ENCODE peak calls at places on chromosomes 5 and 9, in four cellular contexts. One of them, this sample, is unnamed.

GRCh38 chr9:119509291-119509905 is 140.2 kb upstream of the BRINP1 start:
- DNase-seq in neuronal stem cell: no peak
- DNase-seq in mesenchymal stem cell: no peak
- DNase-seq in H1: no peak
- DNase-seq in this sample: no peak

GRCh38 chr5:159310492-159310891 is 19.8 kb downstream of the IL12B start:
- DNase-seq in H1: peak
- DNase-seq in neuronal stem cell: peak
- DNase-seq in mesenchymal stem cell: no peak
- DNase-seq in this sample: peak

GRCh38 chr5:176152191-176152932 is 85.9 kb upstream of the SIMC1 start:
- DNase-seq in mesenchymal stem cell: peak
- DNase-seq in neuronal stem cell: peak
- DNase-seq in H1: no peak
- DNase-seq in this sample: no peak

GRCh38 chr5:112245616-112246015 is 173.5 kb downstream of the EPB41L4A start:
- DNase-seq in mesenchymal stem cell: no peak
- DNase-seq in H1: no peak
- DNase-seq in neuronal stem cell: peak
- DNase-seq in this sample: peak

GRCh38 chr9:97981828-97982164 is 1.3 kb upstream of the ANP32B start:
- DNase-seq in neuronal stem cell: no peak
- DNase-seq in mesenchymal stem cell: peak
- DNase-seq in H1: no peak
- DNase-seq in this sample: no peak

GRCh38 chr5:147554285-147554817 is 44.5 kb upstream of the DPYSL3 start:
- DNase-seq in H1: no peak
- DNase-seq in neuronal stem cell: no peak
- DNase-seq in mesenchymal stem cell: peak
- DNase-seq in this sample: peak

GRCh38 chr5:176594554-176594953 is 15.4 kb downstream of the GPRIN1 start:
- DNase-seq in mesenchymal stem cell: no peak
- DNase-seq in H1: no peak
- DNase-seq in neuronal stem cell: no peak
- DNase-seq in this sample: no peak

GRCh38 chr9:80775515-80775914 is 913.8 kb downstream of the TLE1 start:
- DNase-seq in H1: no peak
- DNase-seq in mesenchymal stem cell: peak
- DNase-seq in neuronal stem cell: no peak
- DNase-seq in this sample: no peak

GRCh38 chr9:112894031-112894430 is 3.4 kb upstream of the SLC46A2 start:
- DNase-seq in neuronal stem cell: no peak
- DNase-seq in H1: no peak
- DNase-seq in mesenchymal stem cell: peak
- DNase-seq in this sample: no peak

GRCh38 chr5:126718246-126718868 is 58.6 kb upstream of the LMNB1 start:
- DNase-seq in H1: peak
- DNase-seq in mesenchymal stem cell: peak
- DNase-seq in neuronal stem cell: peak
- DNase-seq in this sample: peak

GRCh38 chr9:135608294-135608998 is 30.9 kb downstream of the GLT6D1 start:
- DNase-seq in mesenchymal stem cell: no peak
- DNase-seq in neuronal stem cell: no peak
- DNase-seq in H1: no peak
- DNase-seq in this sample: no peak

GRCh38 chr5:31894131-31894530 is 255.2 kb downstream of the PDZD2 start:
- DNase-seq in H1: no peak
- DNase-seq in mesenchymal stem cell: no peak
- DNase-seq in neuronal stem cell: no peak
- DNase-seq in this sample: no peak

GRCh38 chr5:116340799-116341198 is 233.8 kb downstream of the SEMA6A start:
- DNase-seq in neuronal stem cell: no peak
- DNase-seq in mesenchymal stem cell: no peak
- DNase-seq in H1: no peak
- DNase-seq in this sample: no peak

GRCh38 chr5:142491260-142491659 is 166.4 kb upstream of the SPRY4 start:
- DNase-seq in neuronal stem cell: peak
- DNase-seq in mesenchymal stem cell: no peak
- DNase-seq in H1: no peak
- DNase-seq in this sample: no peak

GRCh38 chr5:15495026-15495425 is 5.0 kb upstream of the FBXL7 start:
- DNase-seq in neuronal stem cell: no peak
- DNase-seq in mesenchymal stem cell: no peak
- DNase-seq in H1: no peak
- DNase-seq in this sample: no peak

GRCh38 chr9:114181583-114182409 is 26.5 kb downstream of the COL27A1 start:
- DNase-seq in mesenchymal stem cell: peak
- DNase-seq in neuronal stem cell: no peak
- DNase-seq in H1: no peak
- DNase-seq in this sample: no peak

GRCh38 chr5:65482280-65482726 is 583 bp upstream of the ADAMTS6 start:
- DNase-seq in neuronal stem cell: no peak
- DNase-seq in mesenchymal stem cell: peak
- DNase-seq in H1: no peak
- DNase-seq in this sample: no peak

GRCh38 chr5:160269017-160269416 is 39.7 kb downstream of the FABP6 start:
- DNase-seq in neuronal stem cell: no peak
- DNase-seq in mesenchymal stem cell: peak
- DNase-seq in H1: no peak
- DNase-seq in this sample: peak

GRCh38 chr5:68395844-68396523 is 180.4 kb downstream of the PIK3R1 start:
- DNase-seq in H1: no peak
- DNase-seq in neuronal stem cell: no peak
- DNase-seq in mesenchymal stem cell: no peak
- DNase-seq in this sample: no peak

GRCh38 chr5:59768204-59769040 is 125.1 kb downstream of the PDE4D start:
- DNase-seq in neuronal stem cell: peak
- DNase-seq in H1: peak
- DNase-seq in mesenchymal stem cell: peak
- DNase-seq in this sample: peak

GRCh38 chr5:87277279-87277835 is 9.7 kb downstream of the RASA1 start:
- DNase-seq in H1: no peak
- DNase-seq in mesenchymal stem cell: peak
- DNase-seq in neuronal stem cell: no peak
- DNase-seq in this sample: peak

GRCh38 chr5:148145916-148146315 is 22.4 kb upstream of the SPINK14 start:
- DNase-seq in mesenchymal stem cell: peak
- DNase-seq in neuronal stem cell: no peak
- DNase-seq in H1: no peak
- DNase-seq in this sample: peak

GRCh38 chr5:106827061-106827460 is 843.7 kb downstream of the EFNA5 start:
- DNase-seq in mesenchymal stem cell: peak
- DNase-seq in H1: no peak
- DNase-seq in neuronal stem cell: no peak
- DNase-seq in this sample: peak

GRCh38 chr9:18935521-18935920 is 97.5 kb downstream of the SAXO1 start:
- DNase-seq in mesenchymal stem cell: no peak
- DNase-seq in neuronal stem cell: no peak
- DNase-seq in H1: no peak
- DNase-seq in this sample: no peak

GRCh38 chr5:39519566-39520231 is 94.9 kb upstream of the DAB2 start:
- DNase-seq in mesenchymal stem cell: peak
- DNase-seq in neuronal stem cell: no peak
- DNase-seq in H1: no peak
- DNase-seq in this sample: no peak

GRCh38 chr9:93976081-93976480 is 20.9 kb upstream of the BARX1 start:
- DNase-seq in mesenchymal stem cell: no peak
- DNase-seq in H1: peak
- DNase-seq in neuronal stem cell: no peak
- DNase-seq in this sample: no peak

GRCh38 chr5:19322716-19323485 is 665.1 kb downstream of the CDH18 start:
- DNase-seq in H1: no peak
- DNase-seq in neuronal stem cell: no peak
- DNase-seq in mesenchymal stem cell: peak
- DNase-seq in this sample: peak

GRCh38 chr9:95809686-95810085 is 65.8 kb upstream of the ERCC6L2 start:
- DNase-seq in neuronal stem cell: no peak
- DNase-seq in mesenchymal stem cell: peak
- DNase-seq in H1: no peak
- DNase-seq in this sample: peak

GRCh38 chr9:109019420-109019819 is 6.1 kb upstream of the CTNNAL1 start:
- DNase-seq in H1: no peak
- DNase-seq in neuronal stem cell: no peak
- DNase-seq in mesenchymal stem cell: no peak
- DNase-seq in this sample: no peak

GRCh38 chr5:9722826-9723225 is 92.7 kb upstream of the TAS2R1 start:
- DNase-seq in H1: no peak
- DNase-seq in neuronal stem cell: no peak
- DNase-seq in mesenchymal stem cell: no peak
- DNase-seq in this sample: no peak

GRCh38 chr9:77063645-77064285 is 44.3 kb downstream of the FOXB2 start:
- DNase-seq in H1: no peak
- DNase-seq in neuronal stem cell: no peak
- DNase-seq in mesenchymal stem cell: peak
- DNase-seq in this sample: peak

GRCh38 chr5:37717613-37718431 is 122.0 kb downstream of the GDNF start:
- DNase-seq in H1: no peak
- DNase-seq in neuronal stem cell: no peak
- DNase-seq in mesenchymal stem cell: peak
- DNase-seq in this sample: no peak

GRCh38 chr5:180441577-180441976 is 52.6 kb upstream of the CNOT6 start:
- DNase-seq in neuronal stem cell: no peak
- DNase-seq in H1: no peak
- DNase-seq in mesenchymal stem cell: no peak
- DNase-seq in this sample: peak

GRCh38 chr5:181189363-181189961 is 15.5 kb downstream of the TRIM7 start:
- DNase-seq in mesenchymal stem cell: peak
- DNase-seq in H1: no peak
- DNase-seq in neuronal stem cell: no peak
- DNase-seq in this sample: no peak

GRCh38 chr9:73149371-73150067 is 2.1 kb upstream of the ANXA1 start:
- DNase-seq in mesenchymal stem cell: peak
- DNase-seq in H1: no peak
- DNase-seq in neuronal stem cell: no peak
- DNase-seq in this sample: no peak

GRCh38 chr9:112447283-112447761 is 39.3 kb upstream of the KIAA1958 start:
- DNase-seq in H1: no peak
- DNase-seq in mesenchymal stem cell: peak
- DNase-seq in neuronal stem cell: no peak
- DNase-seq in this sample: no peak

GRCh38 chr9:104958756-104959155 is 30.8 kb upstream of the ABCA1 start:
- DNase-seq in mesenchymal stem cell: no peak
- DNase-seq in neuronal stem cell: no peak
- DNase-seq in H1: no peak
- DNase-seq in this sample: no peak

GRCh38 chr9:104963076-104963475 is 35.1 kb upstream of the ABCA1 start:
- DNase-seq in mesenchymal stem cell: no peak
- DNase-seq in neuronal stem cell: no peak
- DNase-seq in H1: no peak
- DNase-seq in this sample: no peak

GRCh38 chr9:104961238-104961637 is 33.3 kb upstream of the ABCA1 start:
- DNase-seq in neuronal stem cell: peak
- DNase-seq in H1: peak
- DNase-seq in mesenchymal stem cell: peak
- DNase-seq in this sample: peak

DNA sequence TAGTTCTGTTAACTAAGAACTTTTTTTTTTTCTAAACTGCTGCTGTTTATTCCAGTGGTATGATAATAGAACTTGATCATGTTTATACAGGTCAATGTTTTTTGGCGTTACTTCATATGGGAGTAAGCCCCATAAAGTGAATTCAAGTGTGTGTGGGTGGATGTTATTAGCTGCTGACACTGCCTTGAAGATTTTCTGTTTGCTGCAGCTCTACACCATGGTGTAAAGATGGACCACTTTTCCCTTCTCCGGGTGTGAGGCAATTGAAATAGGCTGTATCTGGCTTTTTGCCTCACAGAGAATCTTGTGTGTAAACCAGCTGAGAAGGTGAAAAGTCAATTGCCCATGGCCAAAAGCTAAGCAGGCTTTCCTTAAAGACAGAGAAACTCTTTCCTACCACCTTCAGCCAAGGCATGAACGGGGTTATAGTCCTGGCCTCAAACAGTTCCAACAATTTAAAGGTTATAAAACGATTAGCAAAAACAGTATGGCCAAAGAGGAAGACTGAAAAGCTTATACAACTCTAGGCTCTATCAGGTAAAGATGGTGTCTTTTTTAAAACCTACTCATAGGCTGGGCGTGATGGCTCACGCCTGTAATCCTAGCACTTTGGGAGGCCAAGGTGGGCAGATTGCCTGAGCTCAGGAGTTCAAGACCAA is 33.9 kb upstream of the ABCA1 start:
- DNase-seq in neuronal stem cell: no peak
- DNase-seq in mesenchymal stem cell: peak
- DNase-seq in H1: no peak
- DNase-seq in this sample: no peak
- H2BK12ac ChIP-seq in neuronal stem cell: no peak
- H2BK12ac ChIP-seq in mesenchymal stem cell: no peak
- H2BK12ac ChIP-seq in H1: peak
- H2BK12ac ChIP-seq in this sample: no peak

GRCh38 chr5:155050384-155051019 is 36.9 kb downstream of the KIF4B start:
- DNase-seq in mesenchymal stem cell: no peak
- DNase-seq in neuronal stem cell: no peak
- DNase-seq in H1: peak
- DNase-seq in this sample: no peak
- H3K4me2 ChIP-seq in mesenchymal stem cell: no peak
- H3K4me2 ChIP-seq in neuronal stem cell: no peak
- H3K4me2 ChIP-seq in H1: no peak
- H3K4me2 ChIP-seq in this sample: no peak

GRCh38 chr5:154193176-154193575 is 2.6 kb downstream of the GALNT10 start:
- DNase-seq in H1: no peak
- DNase-seq in neuronal stem cell: no peak
- DNase-seq in mesenchymal stem cell: no peak
- DNase-seq in this sample: no peak
- H3K14ac ChIP-seq in H1: no peak
- H3K14ac ChIP-seq in neuronal stem cell: no peak
- H3K14ac ChIP-seq in mesenchymal stem cell: no peak
- H3K14ac ChIP-seq in this sample: no peak

DNA sequence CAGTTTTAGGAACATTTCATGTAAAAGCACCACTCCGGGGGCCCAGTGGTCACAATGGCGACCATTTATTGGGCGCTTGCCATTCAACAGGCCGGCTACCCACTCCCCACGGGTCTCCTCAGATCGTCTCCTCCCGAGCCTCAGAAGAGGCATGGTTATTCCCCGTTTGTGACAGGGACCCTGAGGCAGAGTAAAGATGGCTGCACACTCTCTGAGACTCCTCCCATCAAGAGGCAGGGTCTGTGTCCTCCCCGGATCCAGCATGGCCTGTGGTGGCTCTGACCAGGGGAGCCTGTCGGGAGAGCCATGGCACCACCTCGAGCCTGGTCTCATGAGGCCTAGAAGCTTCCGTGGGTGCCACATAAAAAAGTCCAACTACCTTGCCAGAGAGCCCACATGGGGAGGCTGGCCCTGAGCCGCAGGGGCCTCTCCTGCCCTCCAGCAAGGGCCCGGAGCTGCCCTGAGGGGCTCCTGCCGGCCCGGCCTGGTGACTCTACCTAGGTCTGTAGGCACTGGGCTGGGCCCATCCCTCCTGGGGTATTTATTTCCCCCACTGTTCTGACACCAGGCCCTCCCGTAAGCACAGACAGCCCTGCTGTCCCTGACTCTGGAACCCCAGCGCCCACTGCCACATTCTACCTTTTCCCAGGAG is 90.8 kb downstream of the VAV2 start:
- DNase-seq in mesenchymal stem cell: no peak
- DNase-seq in neuronal stem cell: no peak
- DNase-seq in H1: no peak
- DNase-seq in this sample: peak
- H2BK12ac ChIP-seq in mesenchymal stem cell: no peak
- H2BK12ac ChIP-seq in neuronal stem cell: no peak
- H2BK12ac ChIP-seq in H1: no peak
- H2BK12ac ChIP-seq in this sample: no peak

GRCh38 chr9:126295516-126295915 is 31.1 kb upstream of the MVB12B start:
- DNase-seq in H1: no peak
- DNase-seq in neuronal stem cell: no peak
- DNase-seq in mesenchymal stem cell: no peak
- DNase-seq in this sample: no peak
- H3K4me2 ChIP-seq in H1: no peak
- H3K4me2 ChIP-seq in neuronal stem cell: no peak
- H3K4me2 ChIP-seq in mesenchymal stem cell: no peak
- H3K4me2 ChIP-seq in this sample: no peak